ENCODE peak calls at places on chromosome 1, in four cellular contexts. O is memory B cell, K is brain microvascular endothelial cell, V is lung microvascular endothelial cell. Z is an unnamed sample.

GRCh38 chr1:170695955-170696590 is 32.1 kb downstream of the PRRX1 start:
- DNase-seq in O (no peak), K (no peak), V (no peak), Z (no peak)

GRCh38 chr1:15849775-15850449 is 2.4 kb downstream of the SPEN start:
- DNase-seq in O (no peak), V (no peak), K (peak), Z (peak)

GRCh38 chr1:201488817-201489581 is 17.9 kb downstream of the CSRP1 start:
- DNase-seq in V (peak), K (peak), O (no peak), Z (no peak)

GRCh38 chr1:226882631-226883409 is 12.4 kb downstream of the PSEN2 start:
- DNase-seq in O (no peak), V (no peak), K (peak), Z (no peak)

GRCh38 chr1:237794071-237794470 is 96.7 kb downstream of the ZP4 start:
- DNase-seq in V (no peak), K (no peak), O (no peak), Z (no peak)

GRCh38 chr1:81259620-81260411 is 540.9 kb upstream of the ADGRL2 start:
- DNase-seq in O (no peak), K (no peak), V (no peak), Z (no peak)

GRCh38 chr1:245614986-245615385 is 460.2 kb downstream of the KIF26B start:
- DNase-seq in O (no peak), K (no peak), V (no peak), Z (no peak)

GRCh38 chr1:26067432-26067911 is at the start of gene TRIM63:
- DNase-seq in K (no peak), O (no peak), V (no peak), Z (peak)